ENCODE peak calls at places on chromosomes 16 and 17, in eight cellular contexts. Z is AG04450, I is right lobe of liver, O is left lung, F is Peyer's patch, Y is psoas muscle, T is pancreas, S is IMR-90. M is an unnamed sample.

GRCh38 chr17:80507965-80508364 is 31.6 kb upstream of the NPTX1 start:
- DNase-seq in I (no peak), T (no peak), O (no peak), Y (no peak), Z (no peak), S (no peak), F (no peak), M (no peak)

GRCh38 chr16:65469116-65469515 is 347.3 kb upstream of the CDH11 start:
- DNase-seq in T (no peak), Z (no peak), O (no peak), I (no peak), Y (no peak), F (no peak), S (no peak), M (no peak)

GRCh38 chr17:81961554-81962498 is 839 bp upstream of the NOTUM start:
- DNase-seq in Y (no peak), S (no peak), T (no peak), F (no peak), I (no peak), O (no peak), Z (no peak), M (no peak)

GRCh38 chr17:32609085-32609484 is 122.3 kb downstream of the CDK5R1 start:
- DNase-seq in Y (peak; percentile 56), F (no peak), I (peak; percentile 76), Z (no peak), T (peak; percentile 34), S (no peak), O (peak; percentile 41), M (peak; percentile 34)

GRCh38 chr17:10549108-10549842 is at the start of gene MYH2:
- DNase-seq in F (no peak), I (no peak), Y (no peak), O (no peak), T (no peak), S (no peak), Z (no peak), M (no peak)

GRCh38 chr16:25151996-25152395 is 40.5 kb downstream of the LCMT1 start:
- DNase-seq in Y (no peak), I (no peak), F (no peak), Z (no peak), S (peak; percentile 58), O (no peak), T (no peak), M (no peak)

GRCh38 chr17:83173997-83174858 is 94.8 kb downstream of the METRNL start:
- DNase-seq in T (peak; percentile 9), S (peak; percentile 21), Y (peak; percentile 59), F (peak; percentile 45), I (peak; percentile 58), Z (no peak), O (peak; percentile 30), M (no peak)

GRCh38 chr16:10126686-10127085 is 55.5 kb downstream of the GRIN2A start:
- DNase-seq in Z (no peak), F (no peak), O (no peak), T (no peak), Y (no peak), S (peak; percentile 5), I (no peak), M (no peak)

GRCh38 chr17:43881758-43882505 is 25.4 kb downstream of the MPP2 start:
- DNase-seq in S (no peak), T (no peak), F (no peak), I (no peak), O (no peak), Y (no peak), Z (no peak), M (no peak)

GRCh38 chr16:22333457-22333994 is 36.3 kb downstream of the POLR3E start:
- DNase-seq in I (no peak), Y (no peak), Z (no peak), F (no peak), S (no peak), O (peak; percentile 62), T (no peak), M (no peak)

GRCh38 chr16:87713469-87714229 is 52.1 kb downstream of the KLHDC4 start:
- DNase-seq in O (no peak), Z (no peak), F (no peak), T (no peak), I (peak; percentile 46), Y (no peak), S (no peak), M (no peak)

GRCh38 chr16:87922250-87922871 is 14.0 kb downstream of the CA5A start:
- DNase-seq in Z (no peak), O (no peak), F (no peak), I (peak; percentile 83), Y (no peak), S (no peak), T (peak; percentile 59), M (peak; percentile 48)

GRCh38 chr17:17044846-17045561 is 2.7 kb downstream of the MPRIP start:
- DNase-seq in Z (peak; percentile 26), I (peak; percentile 37), T (no peak), Y (no peak), F (peak; percentile 51), S (peak; percentile 79), O (no peak), M (no peak)

GRCh38 chr16:29804455-29805231 is 1.7 kb upstream of the MAZ start:
- DNase-seq in O (peak; percentile 76), T (peak; percentile 63), Z (no peak), I (peak; percentile 89), Y (peak; percentile 35), S (no peak), F (no peak), M (peak; percentile 61)

GRCh38 chr16:85936761-85937343 is 37.9 kb downstream of the IRF8 start:
- DNase-seq in T (no peak), O (no peak), Z (no peak), Y (no peak), I (no peak), S (no peak), F (no peak), M (no peak)

DNA sequence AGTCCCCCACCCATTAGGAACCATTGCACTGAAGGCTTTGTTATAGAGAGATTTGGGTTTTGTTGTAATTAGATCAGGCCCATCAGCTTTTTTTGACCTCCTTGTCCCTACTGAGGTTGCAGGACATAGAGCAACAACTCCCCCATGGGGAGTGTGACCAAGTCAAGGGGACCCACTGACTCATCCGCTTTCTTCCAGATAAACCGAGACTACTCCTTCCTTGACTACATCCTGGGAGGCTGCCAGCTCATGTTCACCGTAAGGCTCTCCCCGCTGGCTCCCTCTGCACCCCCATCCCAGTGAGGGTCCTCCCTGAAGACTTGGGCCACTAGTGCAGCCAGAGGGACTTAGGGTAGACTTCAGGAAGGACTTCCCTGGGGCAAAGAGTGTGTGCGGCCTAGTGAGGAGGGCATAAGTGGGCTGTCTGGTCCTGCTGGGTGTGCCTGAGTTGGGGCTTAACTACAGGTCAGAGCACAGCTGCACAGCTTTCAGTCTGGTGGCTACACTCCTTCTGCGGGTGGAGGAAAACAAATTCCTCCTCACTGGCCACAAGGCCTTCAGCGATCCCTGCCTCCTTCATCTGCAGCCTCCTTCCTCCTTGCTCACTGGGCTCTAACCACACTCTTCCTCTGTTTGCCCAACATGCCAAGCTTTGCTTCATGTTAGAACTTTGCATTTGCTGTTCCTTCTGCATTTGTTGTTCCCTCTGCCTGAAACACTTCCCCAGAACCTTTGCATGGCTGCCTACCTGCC is 31.0 kb downstream of the CPNE2 start:
- DNase-seq in Y (no peak), I (no peak), T (no peak), O (no peak), F (no peak), S (no peak), Z (no peak), M (no peak)
- H3K27ac ChIP-seq in Y (no peak overlapping the region), I (no peak overlapping the region), T (no peak overlapping the region), O (peak overlapping the region; percentile 72), F (no peak overlapping the region), S (no peak overlapping the region), Z (no peak overlapping the region), M (no peak overlapping the region)

DNA sequence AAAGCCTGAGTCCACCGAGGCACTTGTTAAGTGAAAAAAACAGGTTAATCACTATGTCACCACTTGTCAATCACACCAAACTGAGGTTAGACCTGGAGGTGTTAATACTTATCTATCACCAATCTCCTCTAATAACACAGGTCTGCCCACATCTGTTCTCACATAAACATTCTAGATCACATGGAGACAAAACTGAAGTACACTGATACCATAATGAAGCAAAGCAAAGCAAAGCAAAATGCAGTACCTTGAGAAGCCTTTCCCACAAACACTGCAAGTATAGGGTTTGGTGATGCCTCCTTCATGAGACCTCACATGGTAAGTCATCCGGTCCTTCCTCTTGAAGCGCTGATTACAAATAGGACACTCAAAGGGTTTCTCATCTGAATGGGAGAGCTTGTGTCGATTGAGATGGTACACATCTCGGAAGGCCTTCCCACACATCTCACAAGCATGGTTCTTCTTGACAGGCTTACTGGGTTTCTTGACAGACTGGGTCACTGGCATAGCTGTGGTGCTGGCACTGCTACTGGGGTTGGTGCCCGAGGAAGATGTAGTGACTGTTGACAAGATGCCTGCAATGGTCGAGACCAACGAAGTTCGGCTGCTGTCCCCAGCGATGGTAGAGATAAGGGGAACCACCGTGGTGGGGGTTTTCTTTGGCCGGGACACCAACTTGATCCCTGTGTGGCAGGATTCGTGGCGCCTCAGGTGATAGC is 5.4 kb downstream of the VEZF1 start:
- DNase-seq in Z (no peak), Y (no peak), O (no peak), F (no peak), S (no peak), T (no peak), I (no peak), M (no peak)
- H3K27ac ChIP-seq in Z (no peak overlapping the region), Y (peak overlapping the region; percentile 94), O (no peak overlapping the region), F (no peak overlapping the region), S (peak overlapping the region; percentile 18), T (no peak overlapping the region), I (no peak overlapping the region), M (no peak overlapping the region)

DNA sequence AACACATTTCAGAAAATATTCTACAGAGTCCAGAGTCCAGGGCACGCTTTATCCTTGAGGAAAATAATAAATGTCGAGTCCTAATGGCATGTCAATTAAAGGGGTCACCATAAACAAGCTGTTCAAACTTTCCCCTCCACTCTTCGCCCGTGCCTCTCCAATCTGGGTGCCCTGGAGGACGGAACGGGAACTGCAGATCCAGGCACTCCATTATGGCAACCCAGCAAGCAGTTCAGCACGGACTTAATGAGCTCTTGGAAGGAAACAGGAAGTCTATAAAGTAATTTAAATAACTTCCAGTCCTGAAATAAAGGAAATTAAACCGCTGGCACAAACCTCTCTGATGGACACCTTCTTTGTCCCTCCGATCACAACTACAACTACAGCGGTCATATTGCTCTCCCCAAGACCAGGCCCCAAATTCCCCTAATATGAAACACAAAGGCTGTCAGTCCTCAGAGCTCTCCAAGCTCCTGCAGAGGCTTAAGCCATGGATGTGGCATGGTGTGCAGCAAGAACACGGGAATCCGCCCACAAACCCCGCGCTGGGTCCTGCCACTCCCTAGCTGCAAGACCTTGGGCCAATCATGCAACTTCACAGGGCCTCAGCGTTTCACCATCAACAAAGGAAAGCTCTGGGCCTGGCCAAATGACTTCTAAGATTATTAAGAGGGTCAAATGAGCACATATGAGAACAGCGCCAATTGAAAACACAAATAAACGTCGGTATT is 52.6 kb downstream of the ZFHX3 start:
- DNase-seq in Y (no peak), Z (no peak), T (no peak), F (no peak), I (no peak), S (no peak), O (peak; percentile 0), M (no peak)
- H3K27ac ChIP-seq in Y (no peak overlapping the region), Z (no peak overlapping the region), T (no peak overlapping the region), F (no peak overlapping the region), I (no peak overlapping the region), S (no peak overlapping the region), O (no peak overlapping the region), M (no peak overlapping the region)

DNA sequence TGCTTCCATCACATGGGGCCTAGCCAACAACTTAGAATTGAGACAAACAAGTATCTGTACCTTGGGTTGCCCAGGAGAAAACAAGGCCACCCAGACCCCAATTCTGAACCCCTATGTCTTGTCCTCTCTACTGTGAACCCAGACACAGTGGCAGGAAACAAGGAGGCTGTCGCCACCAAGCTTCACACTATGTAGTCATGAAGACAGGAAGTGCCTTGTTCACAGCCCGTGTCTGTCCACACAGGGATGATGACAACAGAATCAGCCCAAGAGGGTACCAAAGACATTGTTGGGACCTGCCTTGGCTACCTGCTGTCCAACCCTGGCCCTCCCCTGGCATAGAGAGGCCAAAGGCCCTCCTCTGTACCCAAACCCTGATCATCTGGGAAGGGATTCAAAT is 84.8 kb downstream of the CDYL2 start:
- DNase-seq in I (no peak), T (no peak), S (no peak), Y (no peak), F (no peak), Z (no peak), O (no peak), M (no peak)
- H3K27ac ChIP-seq in I (no peak overlapping the region), T (no peak overlapping the region), S (no peak overlapping the region), Y (no peak overlapping the region), F (no peak overlapping the region), Z (no peak overlapping the region), O (no peak overlapping the region), M (no peak overlapping the region)

M was measured in heart right ventricle.